ENCODE peak calls at places on chromosomes 11 and 22, in six cellular contexts. L is A549, E is prostate gland, M is stomach, I is K562, H is body of pancreas. O is an unnamed sample.

GRCh38 chr11:63602296-63602695 is 11.9 kb downstream of the PLAAT3 start:
- DNase-seq in I (no peak), L (no peak), H (no peak), M (no peak), E (no peak), O (no peak)

GRCh38 chr11:62611705-62612365 is 740 bp downstream of the EML3 start:
- DNase-seq in L (peak), I (peak), E (no peak), H (peak), M (peak), O (peak)

GRCh38 chr22:22394589-22394988 is 114.0 kb downstream of the ZNF280B start:
- DNase-seq in E (no peak), H (no peak), L (no peak), I (no peak), M (no peak), O (no peak)

GRCh38 chr11:23124996-23125395 is 264.7 kb upstream of the CCDC179 start:
- DNase-seq in I (no peak), L (no peak), H (no peak), E (no peak), M (no peak), O (no peak)

GRCh38 chr11:20160425-20161229 is at the start of gene DBX1:
- DNase-seq in I (no peak), M (no peak), H (no peak), L (no peak), E (no peak), O (no peak)

GRCh38 chr22:17867160-17867785 is 93.0 kb upstream of the BID start:
- DNase-seq in H (peak), L (no peak), E (no peak), I (peak), M (no peak), O (peak)

GRCh38 chr11:69084371-69084770 is 35.6 kb downstream of the TPCN2 start:
- DNase-seq in M (no peak), E (no peak), L (no peak), H (no peak), I (no peak), O (no peak)

GRCh38 chr22:47623740-47624103 is 861.3 kb downstream of the TBC1D22A start:
- DNase-seq in I (peak), H (no peak), M (peak), L (no peak), E (no peak), O (no peak)

GRCh38 chr22:46084943-46085830 is 65.1 kb upstream of the PPARA start:
- DNase-seq in H (peak), E (peak), L (peak), I (peak), M (peak), O (no peak)

GRCh38 chr22:46162771-46163170 is 12.4 kb downstream of the PPARA start:
- DNase-seq in H (no peak), M (peak), E (no peak), I (no peak), L (no peak), O (no peak)

GRCh38 chr22:34055525-34056200 is 135.4 kb upstream of the LARGE1 start:
- DNase-seq in H (no peak), M (peak), L (peak), I (peak), E (no peak), O (peak)

GRCh38 chr22:40637181-40638150 is 947 bp upstream of the MRTFA start:
- DNase-seq in E (no peak), M (peak), H (no peak), I (peak), L (no peak), O (peak)

GRCh38 chr11:38330578-38330977 is 1732.5 kb upstream of the RAG2 start:
- DNase-seq in M (no peak), L (no peak), H (no peak), E (no peak), I (no peak), O (no peak)

GRCh38 chr11:32433249-32434115 is 1.9 kb downstream of the WT1 start:
- DNase-seq in E (no peak), I (peak), M (no peak), H (no peak), L (no peak), O (peak)

GRCh38 chr11:116364357-116364756 is 408.4 kb downstream of the BUD13 start:
- DNase-seq in L (no peak), H (no peak), I (no peak), E (no peak), M (no peak), O (no peak)

GRCh38 chr22:50627452-50627913 is 469 bp downstream of the ARSA start:
- DNase-seq in H (no peak), L (peak), M (peak), E (no peak), I (peak), O (peak)

GRCh38 chr11:113261709-113262475 is 52.5 kb upstream of the TTC12 start:
- DNase-seq in E (no peak), H (no peak), I (no peak), M (no peak), L (no peak), O (no peak)

GRCh38 chr11:33531743-33532181 is 168.9 kb downstream of the C11orf91 start:
- DNase-seq in L (no peak), M (no peak), H (no peak), I (no peak), E (no peak), O (no peak)

GRCh38 chr11:114179234-114179941 is 116.8 kb upstream of the NNMT start:
- DNase-seq in H (peak), M (peak), E (peak), L (peak), I (no peak), O (peak)

GRCh38 chr11:71183878-71184277 is 68.5 kb downstream of the SHANK2 start:
- DNase-seq in H (peak), M (no peak), E (no peak), I (no peak), L (no peak), O (no peak)

GRCh38 chr11:35216962-35217667 is 78.1 kb downstream of the CD44 start:
- DNase-seq in L (no peak), M (no peak), E (no peak), I (no peak), H (peak), O (no peak)

GRCh38 chr11:129856036-129856435 is 39.3 kb downstream of the NFRKB start:
- DNase-seq in I (no peak), H (no peak), E (no peak), L (no peak), M (no peak), O (no peak)

GRCh38 chr11:94254214-94254613 is 50.2 kb upstream of the IZUMO1R start:
- DNase-seq in M (no peak), E (no peak), H (no peak), L (no peak), I (no peak), O (no peak)

GRCh38 chr22:23193420-23193819 is 13.1 kb downstream of the BCR start:
- DNase-seq in H (no peak), E (no peak), I (no peak), M (no peak), L (no peak), O (no peak)

GRCh38 chr11:17468094-17468493 is 8.6 kb downstream of the ABCC8 start:
- DNase-seq in M (no peak), I (no peak), L (no peak), E (no peak), H (no peak), O (no peak)

GRCh38 chr22:26777402-26777801 is 120.0 kb downstream of the MIAT start:
- DNase-seq in I (no peak), E (no peak), H (no peak), M (no peak), L (no peak), O (no peak)

GRCh38 chr11:75302346-75302745 is 49.1 kb downstream of the ARRB1 start:
- DNase-seq in I (no peak), H (no peak), M (no peak), L (no peak), E (no peak), O (no peak)

GRCh38 chr22:49298834-49299750 is 528.6 kb downstream of the BRD1 start:
- DNase-seq in L (no peak), H (no peak), M (peak), I (no peak), E (no peak), O (no peak)

GRCh38 chr22:26169312-26170111 is at the start of gene SEZ6L:
- DNase-seq in M (no peak), L (no peak), E (no peak), H (peak), I (no peak), O (no peak)

GRCh38 chr11:7251836-7252682 is at the start of gene SYT9:
- DNase-seq in I (peak), M (peak), H (peak), L (peak), E (peak), O (no peak)

GRCh38 chr11:81224396-81224795 is 1509.3 kb downstream of the FAM181B start:
- DNase-seq in L (no peak), I (no peak), E (no peak), M (no peak), H (no peak), O (no peak)

GRCh38 chr11:130369141-130369691 is 54.5 kb upstream of the ZBTB44 start:
- DNase-seq in I (no peak), M (no peak), E (no peak), L (no peak), H (no peak), O (no peak)

GRCh38 chr11:22472306-22472705 is 134.1 kb downstream of the SLC17A6 start:
- DNase-seq in I (no peak), H (no peak), L (peak), M (no peak), E (no peak), O (no peak)

GRCh38 chr11:107688322-107688918 is 23.4 kb downstream of the SLN start:
- DNase-seq in H (no peak), E (no peak), I (no peak), M (no peak), L (no peak), O (no peak)

DNA sequence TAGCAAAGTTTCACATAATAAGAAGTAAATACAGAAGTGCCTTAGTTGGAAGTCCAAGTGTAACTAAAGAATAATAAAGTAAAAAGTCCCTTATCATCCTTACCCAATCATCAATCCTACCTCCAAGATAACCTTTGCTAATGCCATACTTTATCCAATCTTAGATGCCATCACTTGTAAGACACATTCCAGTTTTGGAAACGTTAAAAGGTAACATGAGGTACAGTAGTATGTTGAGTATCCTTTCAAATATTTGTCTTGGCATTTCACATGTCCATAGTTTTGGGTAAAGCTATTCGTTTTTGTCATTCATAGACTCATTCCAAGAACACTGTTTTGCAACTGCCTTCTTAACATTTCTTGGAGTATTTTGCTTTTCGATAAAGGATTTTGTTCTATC is 115.2 kb upstream of the TEAD1 start:
- DNase-seq in I (no peak), M (no peak), H (no peak), E (no peak), L (no peak), O (no peak)
- TF ChIP-seq POLR2A in I (no peak), M (no peak), H (no peak), E (no peak), L (no peak), O (no peak)

GRCh38 chr11:47711816-47712215 is 3.4 kb downstream of the AGBL2 start:
- DNase-seq in L (no peak), I (no peak), M (no peak), E (no peak), H (no peak), O (no peak)

GRCh38 chr11:47716692-47717091 is 1.5 kb upstream of the AGBL2 start:
- DNase-seq in L (peak), M (no peak), I (no peak), E (no peak), H (no peak), O (peak)

GRCh38 chr11:47714554-47715081 is 551 bp downstream of the AGBL2 start:
- DNase-seq in M (no peak), H (no peak), E (no peak), I (no peak), L (peak), O (peak)

GRCh38 chr11:47711225-47711624 is 3.9 kb downstream of the AGBL2 start:
- DNase-seq in L (no peak), E (no peak), I (no peak), H (no peak), M (no peak), O (no peak)

DNA sequence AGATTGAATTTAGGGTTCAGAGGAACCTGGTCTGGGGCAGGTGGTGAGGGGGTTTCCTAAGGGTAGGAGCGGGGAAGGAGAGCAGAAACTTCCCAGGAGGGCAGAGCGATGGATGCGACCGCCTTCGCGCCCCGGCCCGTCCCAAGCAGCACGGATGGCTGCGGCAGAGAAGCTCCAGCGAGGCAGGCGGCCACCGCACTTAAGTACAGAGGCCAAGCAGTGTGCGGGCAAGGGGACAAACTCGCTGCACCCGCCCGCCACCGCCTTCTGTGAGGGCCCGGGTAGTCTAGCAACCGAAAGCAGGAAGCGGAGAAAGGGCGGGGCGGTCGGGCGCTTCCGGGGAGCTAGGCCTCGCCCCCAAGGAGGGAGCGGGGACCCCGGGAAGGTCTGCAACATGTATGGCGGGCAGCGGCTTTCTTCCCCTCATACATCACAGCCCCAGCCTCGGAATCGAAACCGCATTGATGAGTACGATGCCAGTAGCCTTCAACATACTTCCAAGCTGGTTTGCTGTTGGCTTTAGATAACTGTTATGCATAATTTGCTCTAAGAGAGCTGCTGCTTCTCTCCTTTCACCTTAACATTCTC is at the start of gene AGBL2:
- DNase-seq in I (peak), M (peak), E (peak), H (peak), L (peak), O (peak)
- TF ChIP-seq POLR2A in I (peak), M (peak), E (peak), H (peak), L (peak), O (peak)

GRCh38 chr11:65416341-65417185 is 6.0 kb upstream of the NEAT1 start:
- DNase-seq in M (peak), I (peak), L (peak), E (peak), H (peak), O (peak)
- TF ChIP-seq POLR2A in M (no peak), I (no peak), L (peak), E (peak), H (no peak), O (peak)

GRCh38 chr11:73394416-73395296 is 18.5 kb downstream of the RELT start:
- DNase-seq in I (no peak), H (peak), E (no peak), M (no peak), L (no peak), O (no peak)
- TF ChIP-seq POLR2A in I (no peak), H (no peak), E (no peak), M (no peak), L (no peak), O (no peak)

GRCh38 chr11:117657801-117658200 is 139.2 kb downstream of the DSCAML1 start:
- DNase-seq in M (no peak), E (no peak), L (no peak), I (no peak), H (no peak), O (no peak)

GRCh38 chr11:117654856-117655255 is 142.2 kb downstream of the DSCAML1 start:
- DNase-seq in M (no peak), I (no peak), L (no peak), E (no peak), H (no peak), O (no peak)

GRCh38 chr11:117662870-117663269 is 134.1 kb downstream of the DSCAML1 start:
- DNase-seq in L (no peak), I (no peak), E (no peak), H (no peak), M (no peak), O (no peak)

GRCh38 chr11:117662255-117662654 is 134.8 kb downstream of the DSCAML1 start:
- DNase-seq in H (no peak), I (no peak), M (no peak), E (no peak), L (no peak), O (no peak)

GRCh38 chr11:117658809-117659208 is 138.2 kb downstream of the DSCAML1 start:
- DNase-seq in E (no peak), H (no peak), L (no peak), M (no peak), I (no peak), O (no peak)
- TF ChIP-seq POLR2A in E (no peak), H (no peak), L (no peak), M (no peak), I (no peak), O (no peak)

O was measured in erythroblast.